ENCODE peak calls at places on chromosomes 11 and 22, in seven cellular contexts. A, J, P, E, L, H and Y are unnamed samples.

GRCh38 chr11:62142043-62142375 is 18.2 kb downstream of the INCENP start:
- DNase-seq in J (no peak), A (no peak), L (no peak), P (no peak), H (peak; percentile 75), E (no peak), Y (no peak)

GRCh38 chr11:1907955-1908354 is 11.5 kb upstream of the TNNT3 start:
- DNase-seq in J (no peak), L (no peak), A (no peak), E (no peak), H (no peak), P (no peak), Y (no peak)

GRCh38 chr11:86672007-86672621 is at the start of gene ME3:
- DNase-seq in J (peak; percentile 73), E (peak; percentile 76), P (peak; percentile 17), L (no peak), A (peak; percentile 49), H (peak; percentile 85), Y (peak; percentile 66)

GRCh38 chr11:29025001-29025400 is 916.8 kb downstream of the METTL15 start:
- DNase-seq in L (no peak), J (no peak), E (no peak), P (no peak), H (no peak), A (no peak), Y (no peak)

GRCh38 chr11:12402691-12403120 is 25.3 kb downstream of the PARVA start:
- DNase-seq in J (no peak), L (no peak), A (no peak), H (no peak), P (no peak), E (no peak), Y (no peak)

GRCh38 chr22:19701420-19702145 is 12.7 kb upstream of the SEPTIN5 start:
- DNase-seq in P (no peak), H (no peak), J (no peak), L (no peak), E (no peak), A (no peak), Y (no peak)

GRCh38 chr11:134864233-134864967 is 452.4 kb upstream of the B3GAT1 start:
- DNase-seq in P (no peak), H (peak; percentile 79), E (no peak), L (no peak), A (no peak), J (no peak), Y (no peak)

GRCh38 chr22:36998620-36999351 is 20.5 kb downstream of the TST start:
- DNase-seq in J (no peak), L (no peak), H (no peak), E (no peak), P (no peak), A (peak; percentile 51), Y (no peak)

GRCh38 chr11:44096360-44097188 is 1.1 kb downstream of the EXT2 start:
- DNase-seq in L (no peak), H (no peak), J (no peak), E (no peak), A (peak; percentile 41), P (no peak), Y (no peak)

GRCh38 chr11:35404397-35404775 is 15.0 kb downstream of the SLC1A2 start:
- DNase-seq in P (no peak), L (no peak), A (peak; percentile 42), E (no peak), J (no peak), H (no peak), Y (no peak)

GRCh38 chr22:31738566-31738965 is 11.4 kb downstream of the PRR14L start:
- DNase-seq in H (no peak), P (no peak), L (no peak), J (no peak), E (no peak), A (peak; percentile 48), Y (no peak)